ENCODE peak calls at places on chromosomes 13 and 19, in seven cellular contexts. T, U, V, D, M, J and B are unnamed samples.

GRCh38 chr19:3343619-3344502 is 22.5 kb upstream of the NFIC start:
- DNase-seq in J (peak), V (peak), D (no peak), M (peak), U (peak), T (no peak), B (peak)

GRCh38 chr13:30744056-30744684 is 8.8 kb downstream of the ALOX5AP start:
- DNase-seq in J (peak), V (no peak), M (no peak), T (peak), D (peak), U (no peak), B (peak)

GRCh38 chr13:52001120-52001731 is 10.0 kb downstream of the ATP7B start:
- DNase-seq in M (no peak), U (peak), J (no peak), V (peak), T (no peak), D (no peak), B (peak)

GRCh38 chr13:50644081-50644871 is 199.2 kb downstream of the DLEU7 start:
- DNase-seq in D (no peak), V (no peak), M (no peak), U (no peak), T (no peak), J (no peak), B (no peak)

GRCh38 chr13:51276684-51277083 is 54.5 kb downstream of the FAM124A start:
- DNase-seq in V (no peak), J (no peak), D (no peak), U (peak), T (no peak), M (peak), B (no peak)

GRCh38 chr13:113453962-113454361 is 674 bp upstream of the ADPRHL1 start:
- DNase-seq in M (no peak), D (no peak), V (no peak), J (no peak), T (no peak), U (peak), B (peak)

GRCh38 chr13:107900775-107901174 is 314.6 kb downstream of the LIG4 start:
- DNase-seq in D (no peak), T (no peak), U (peak), M (no peak), V (peak), J (no peak), B (peak)

GRCh38 chr19:2462635-2463421 is 6.1 kb upstream of the LMNB2 start:
- DNase-seq in J (no peak), M (peak), V (peak), D (no peak), U (peak), T (no peak), B (peak)

GRCh38 chr19:21430674-21431073 is 33.7 kb downstream of the ZNF493 start:
- DNase-seq in J (no peak), D (no peak), M (no peak), V (no peak), U (no peak), T (no peak), B (no peak)

GRCh38 chr13:43961909-43962308 is 82.2 kb downstream of the LACC1 start:
- DNase-seq in D (no peak), M (no peak), J (no peak), U (no peak), T (no peak), V (no peak), B (no peak)

GRCh38 chr13:60398949-60399589 is 2.0 kb downstream of the TDRD3 start:
- DNase-seq in T (no peak), D (no peak), M (no peak), U (peak), V (no peak), J (no peak), B (peak)

GRCh38 chr13:71499235-71499634 is 367.8 kb downstream of the DACH1 start:
- DNase-seq in U (no peak), M (no peak), J (no peak), T (no peak), D (no peak), V (no peak), B (no peak)

GRCh38 chr19:5018224-5019015 is 49.5 kb downstream of the KDM4B start:
- DNase-seq in V (no peak), D (no peak), M (no peak), U (peak), J (no peak), T (no peak), B (peak)

GRCh38 chr13:31765441-31765840 is 26.1 kb downstream of the RXFP2 start:
- DNase-seq in T (no peak), V (peak), U (peak), D (no peak), M (no peak), J (no peak), B (peak)

GRCh38 chr13:76976488-76976887 is 15.4 kb upstream of the CLN5 start:
- DNase-seq in D (no peak), M (no peak), U (no peak), V (no peak), T (no peak), J (no peak), B (no peak)

GRCh38 chr13:75481176-75482069 is 546 bp downstream of the TBC1D4 start:
- DNase-seq in D (no peak), V (peak), J (peak), M (no peak), T (no peak), U (no peak), B (peak)

GRCh38 chr19:804419-805160 is 7.3 kb downstream of the PTBP1 start:
- DNase-seq in U (no peak), M (no peak), V (no peak), T (no peak), J (no peak), D (no peak), B (no peak)

GRCh38 chr19:15466851-15467733 is 2.7 kb upstream of the RASAL3 start:
- DNase-seq in U (peak), M (no peak), T (no peak), D (no peak), J (peak), V (no peak), B (peak)

GRCh38 chr19:45973564-45974338 is at the start of gene NOVA2:
- DNase-seq in V (peak), D (no peak), U (peak), T (no peak), M (peak), J (peak), B (peak)

GRCh38 chr19:31253816-31254551 is 95.3 kb downstream of the TSHZ3 start:
- DNase-seq in D (no peak), T (no peak), M (no peak), U (peak), V (peak), J (peak), B (no peak)

GRCh38 chr13:75838366-75839017 is 202.4 kb downstream of the LMO7 start:
- DNase-seq in T (no peak), J (no peak), U (no peak), M (peak), V (no peak), D (no peak), B (peak)

GRCh38 chr19:48821633-48822032 is 10.8 kb upstream of the BCAT2 start:
- DNase-seq in D (no peak), J (no peak), V (no peak), T (no peak), U (no peak), M (no peak), B (no peak)

GRCh38 chr13:85140192-85140591 is 659.0 kb downstream of the SLITRK6 start:
- DNase-seq in M (no peak), V (peak), U (no peak), T (no peak), D (no peak), J (no peak), B (no peak)

GRCh38 chr19:37114001-37114400 is 35.8 kb downstream of the ZNF420 start:
- DNase-seq in D (no peak), T (no peak), J (no peak), M (no peak), U (no peak), V (peak), B (no peak)

GRCh38 chr19:19257836-19258588 is 15.1 kb downstream of the TM6SF2 start:
- DNase-seq in V (no peak), T (no peak), J (no peak), U (no peak), M (no peak), D (no peak), B (no peak)

GRCh38 chr19:13978306-13978705 is 26.0 kb downstream of the DCAF15 start:
- DNase-seq in U (peak), T (no peak), D (no peak), V (peak), J (no peak), M (peak), B (peak)

GRCh38 chr19:15268192-15268927 is 36.1 kb upstream of the EPHX3 start:
- DNase-seq in D (no peak), M (no peak), U (no peak), T (no peak), J (no peak), V (no peak), B (peak)